ENCODE peak calls at places on chromosomes 12 and 14, in seven cellular contexts. B, Z, M, O, F, R and V are unnamed samples.

GRCh38 chr12:75754698-75755097 is 243.3 kb upstream of the KRR1 start:
- DNase-seq in B (no peak), Z (no peak), M (peak), O (no peak), F (no peak), R (no peak), V (no peak)

GRCh38 chr12:76018111-76018510 is 13.5 kb downstream of the PHLDA1 start:
- DNase-seq in B (no peak), Z (no peak), M (peak), O (no peak), F (no peak), R (no peak), V (no peak)

GRCh38 chr14:60848066-60848465 is 113.5 kb downstream of the MNAT1 start:
- DNase-seq in B (no peak), Z (no peak), M (no peak), O (no peak), F (no peak), R (no peak), V (no peak)

GRCh38 chr12:64042901-64043300 is 179.2 kb downstream of the KICS2 start:
- DNase-seq in B (no peak), Z (no peak), M (peak), O (no peak), F (no peak), R (no peak), V (no peak)

GRCh38 chr14:51008416-51008815 is 64.1 kb upstream of the PYGL start:
- DNase-seq in B (no peak), Z (no peak), M (no peak), O (no peak), F (no peak), R (no peak), V (no peak)

GRCh38 chr12:132488127-132489077 is 1.5 kb upstream of the FBRSL1 start:
- DNase-seq in B (no peak), Z (no peak), M (no peak), O (peak), F (peak), R (no peak), V (no peak)

GRCh38 chr14:31096255-31096654 is 70.1 kb upstream of the STRN3 start:
- DNase-seq in B (no peak), Z (no peak), M (no peak), O (no peak), F (no peak), R (no peak), V (no peak)

GRCh38 chr12:64385019-64385418 is 5.5 kb downstream of the C12orf56 start:
- DNase-seq in B (no peak), Z (no peak), M (no peak), O (no peak), F (no peak), R (no peak), V (no peak)

GRCh38 chr14:56342419-56342901 is 224.2 kb downstream of the PELI2 start:
- DNase-seq in B (no peak), Z (no peak), M (peak), O (no peak), F (no peak), R (no peak), V (no peak)

GRCh38 chr14:79831198-79831890 is 380.0 kb downstream of the DIO2 start:
- DNase-seq in B (no peak), Z (no peak), M (peak), O (no peak), F (no peak), R (no peak), V (no peak)

GRCh38 chr14:26597136-26598080 is at the start of gene NOVA1:
- DNase-seq in B (peak), Z (peak), M (peak), O (peak), F (no peak), R (peak), V (peak)

GRCh38 chr14:35339761-35340406 is 47.7 kb downstream of the PSMA6 start:
- DNase-seq in B (no peak), Z (no peak), M (no peak), O (no peak), F (no peak), R (no peak), V (no peak)

GRCh38 chr12:27032679-27033078 is 10.3 kb downstream of the MED21 start:
- DNase-seq in B (no peak), Z (no peak), M (no peak), O (no peak), F (no peak), R (no peak), V (no peak)

GRCh38 chr12:79174656-79175055 is 310.1 kb downstream of the SYT1 start:
- DNase-seq in B (no peak), Z (no peak), M (peak), O (no peak), F (no peak), R (no peak), V (no peak)

GRCh38 chr14:29536886-29537511 is 390.6 kb downstream of the PRKD1 start:
- DNase-seq in B (no peak), Z (no peak), M (peak), O (no peak), F (no peak), R (peak), V (no peak)

GRCh38 chr14:68690106-68690960 is 102.5 kb downstream of the ZFP36L1 start:
- DNase-seq in B (no peak), Z (no peak), M (peak), O (peak), F (no peak), R (peak), V (no peak)

GRCh38 chr14:104373855-104374717 is 205.5 kb upstream of the C14orf180 start:
- DNase-seq in B (no peak), Z (no peak), M (no peak), O (no peak), F (no peak), R (no peak), V (no peak)

GRCh38 chr14:104224516-104225281 is 86.3 kb downstream of the KIF26A start:
- DNase-seq in B (peak), Z (peak), M (no peak), O (no peak), F (peak), R (peak), V (peak)

GRCh38 chr12:82698959-82699358 is 12.3 kb downstream of the TMTC2 start:
- DNase-seq in B (no peak), Z (no peak), M (no peak), O (no peak), F (no peak), R (no peak), V (no peak)

GRCh38 chr12:27577688-27578087 is 53.7 kb downstream of the PPFIBP1 start:
- DNase-seq in B (no peak), Z (no peak), M (peak), O (no peak), F (no peak), R (no peak), V (no peak)

GRCh38 chr12:58893421-58893986 is 26.8 kb downstream of the LRIG3 start:
- DNase-seq in B (no peak), Z (no peak), M (peak), O (no peak), F (no peak), R (no peak), V (no peak)

GRCh38 chr12:56800221-56800620 is 37.1 kb downstream of the HSD17B6 start:
- DNase-seq in B (no peak), Z (no peak), M (no peak), O (no peak), F (no peak), R (no peak), V (no peak)

GRCh38 chr14:34507459-34507858 is 32.0 kb downstream of the EAPP start:
- DNase-seq in B (no peak), Z (no peak), M (no peak), O (no peak), F (no peak), R (no peak), V (no peak)

GRCh38 chr14:96583605-96584041 is 81.4 kb downstream of the PAPOLA start:
- DNase-seq in B (no peak), Z (no peak), M (no peak), O (no peak), F (no peak), R (no peak), V (no peak)

GRCh38 chr14:96585672-96586013 is 83.5 kb downstream of the PAPOLA start:
- DNase-seq in B (no peak), Z (no peak), M (no peak), O (no peak), F (no peak), R (peak), V (no peak)

GRCh38 chr14:96584907-96585671 is 82.9 kb downstream of the PAPOLA start:
- DNase-seq in B (no peak), Z (no peak), M (no peak), O (no peak), F (no peak), R (peak), V (no peak)

GRCh38 chr14:96582995-96583394 is 80.8 kb downstream of the PAPOLA start:
- DNase-seq in B (no peak), Z (no peak), M (no peak), O (no peak), F (no peak), R (peak), V (no peak)

GRCh38 chr14:96584199-96584906 is 82.2 kb downstream of the PAPOLA start:
- DNase-seq in B (peak), Z (peak), M (peak), O (no peak), F (no peak), R (peak), V (peak)
- TF ChIP-seq CTCF in B (peak), Z (peak), M (peak), O (no peak), F (no peak), R (peak), V (peak)

GRCh38 chr14:99609245-99610117 is 5.5 kb upstream of the CCDC85C start:
- DNase-seq in B (no peak), Z (no peak), M (peak), O (no peak), F (no peak), R (no peak), V (no peak)
- TF ChIP-seq CTCF in B (no peak), Z (no peak), M (peak), O (no peak), F (no peak), R (no peak), V (no peak)

GRCh38 chr12:6753772-6754356 is 923 bp upstream of the MLF2 start:
- DNase-seq in B (peak), Z (no peak), M (peak), O (no peak), F (no peak), R (no peak), V (no peak)
- TF ChIP-seq CTCF in B (peak), Z (no peak), M (peak), O (peak), F (no peak), R (peak), V (no peak)

GRCh38 chr14:71855399-71856036 is 76.7 kb upstream of the RGS6 start:
- DNase-seq in B (peak), Z (peak), M (peak), O (peak), F (peak), R (peak), V (peak)
- TF ChIP-seq CTCF in B (peak), Z (peak), M (peak), O (peak), F (peak), R (peak), V (peak)

DNA sequence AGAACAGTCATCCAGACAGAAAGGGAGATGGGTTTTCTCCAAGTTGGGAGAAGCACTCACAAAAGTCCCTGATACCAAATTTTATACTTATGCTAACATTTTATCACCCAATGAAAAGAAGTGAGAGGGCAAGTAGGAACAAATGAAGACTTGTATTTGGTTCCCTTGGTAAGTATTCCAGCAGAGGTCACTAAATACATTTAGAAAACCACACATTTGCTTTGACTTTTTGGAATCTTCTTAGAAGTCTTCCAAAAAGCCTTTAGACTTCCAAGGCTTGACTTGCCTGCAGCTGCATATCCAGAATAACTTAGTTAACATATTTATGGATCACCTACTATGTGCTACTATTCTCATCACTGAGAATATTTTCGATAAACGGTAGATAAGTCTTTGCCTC is 3.1 kb upstream of the GYS2 start:
- DNase-seq in B (no peak), Z (no peak), M (peak), O (no peak), F (no peak), R (no peak), V (no peak)
- TF ChIP-seq CTCF in B (no peak), Z (no peak), M (peak), O (peak), F (peak), R (peak), V (no peak)

DNA sequence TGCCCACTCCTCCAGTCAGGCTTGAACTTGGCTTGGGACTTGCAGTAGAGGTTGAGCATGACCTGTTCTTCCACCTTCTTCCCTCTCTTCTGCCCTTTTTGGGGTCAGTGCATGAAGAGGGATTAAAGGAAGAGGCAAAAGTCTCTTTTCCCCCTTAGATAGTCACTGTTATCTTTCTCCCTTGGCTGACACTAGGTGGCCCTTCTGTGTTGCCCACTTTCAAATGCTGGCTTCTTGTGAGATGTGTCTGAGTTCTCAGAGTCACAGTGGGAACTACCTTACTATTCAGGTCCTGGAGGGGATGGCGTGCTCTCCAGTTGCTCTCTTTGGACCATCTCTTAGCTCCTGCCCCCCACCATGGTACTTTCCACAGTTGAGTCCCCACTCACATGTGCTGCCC is 73.6 kb downstream of the GPR65 start:
- DNase-seq in B (no peak), Z (no peak), M (no peak), O (no peak), F (no peak), R (no peak), V (no peak)
- TF ChIP-seq CTCF in B (no peak), Z (no peak), M (no peak), O (no peak), F (no peak), R (no peak), V (no peak)

GRCh38 chr12:105764216-105764835 is 374.4 kb downstream of the NUAK1 start:
- DNase-seq in B (no peak), Z (no peak), M (no peak), O (no peak), F (no peak), R (no peak), V (no peak)

GRCh38 chr12:105761075-105761474 is 377.7 kb downstream of the NUAK1 start:
- DNase-seq in B (no peak), Z (no peak), M (no peak), O (no peak), F (no peak), R (no peak), V (no peak)

GRCh38 chr12:105754313-105754712 is 384.4 kb downstream of the NUAK1 start:
- DNase-seq in B (no peak), Z (no peak), M (no peak), O (no peak), F (no peak), R (no peak), V (no peak)

GRCh38 chr12:105759172-105759571 is 379.6 kb downstream of the NUAK1 start:
- DNase-seq in B (no peak), Z (no peak), M (no peak), O (no peak), F (no peak), R (no peak), V (no peak)
- TF ChIP-seq CTCF in B (no peak), Z (no peak), M (no peak), O (no peak), F (no peak), R (no peak), V (no peak)

DNA sequence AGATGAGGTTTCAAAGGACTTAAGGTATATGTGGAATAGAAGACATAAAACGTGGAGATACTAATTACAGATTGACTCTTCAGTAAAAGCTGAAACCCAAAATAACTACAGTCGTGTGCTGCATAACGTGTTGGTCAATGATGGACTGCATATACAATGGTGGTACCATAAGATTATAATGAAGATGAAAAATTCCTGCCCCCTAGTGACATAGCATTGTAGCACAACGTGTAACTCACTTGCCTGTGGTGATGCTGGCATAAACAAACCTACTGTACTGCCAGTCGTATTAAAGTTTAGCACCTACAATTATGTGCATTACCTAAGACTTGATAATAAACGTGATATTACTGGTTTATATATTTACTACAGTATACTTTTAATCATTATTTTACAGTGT is 150.3 kb downstream of the LRRK2 start:
- DNase-seq in B (no peak), Z (no peak), M (peak), O (no peak), F (no peak), R (no peak), V (no peak)
- TF ChIP-seq CTCF in B (peak), Z (peak), M (peak), O (no peak), F (no peak), R (peak), V (peak)

DNA sequence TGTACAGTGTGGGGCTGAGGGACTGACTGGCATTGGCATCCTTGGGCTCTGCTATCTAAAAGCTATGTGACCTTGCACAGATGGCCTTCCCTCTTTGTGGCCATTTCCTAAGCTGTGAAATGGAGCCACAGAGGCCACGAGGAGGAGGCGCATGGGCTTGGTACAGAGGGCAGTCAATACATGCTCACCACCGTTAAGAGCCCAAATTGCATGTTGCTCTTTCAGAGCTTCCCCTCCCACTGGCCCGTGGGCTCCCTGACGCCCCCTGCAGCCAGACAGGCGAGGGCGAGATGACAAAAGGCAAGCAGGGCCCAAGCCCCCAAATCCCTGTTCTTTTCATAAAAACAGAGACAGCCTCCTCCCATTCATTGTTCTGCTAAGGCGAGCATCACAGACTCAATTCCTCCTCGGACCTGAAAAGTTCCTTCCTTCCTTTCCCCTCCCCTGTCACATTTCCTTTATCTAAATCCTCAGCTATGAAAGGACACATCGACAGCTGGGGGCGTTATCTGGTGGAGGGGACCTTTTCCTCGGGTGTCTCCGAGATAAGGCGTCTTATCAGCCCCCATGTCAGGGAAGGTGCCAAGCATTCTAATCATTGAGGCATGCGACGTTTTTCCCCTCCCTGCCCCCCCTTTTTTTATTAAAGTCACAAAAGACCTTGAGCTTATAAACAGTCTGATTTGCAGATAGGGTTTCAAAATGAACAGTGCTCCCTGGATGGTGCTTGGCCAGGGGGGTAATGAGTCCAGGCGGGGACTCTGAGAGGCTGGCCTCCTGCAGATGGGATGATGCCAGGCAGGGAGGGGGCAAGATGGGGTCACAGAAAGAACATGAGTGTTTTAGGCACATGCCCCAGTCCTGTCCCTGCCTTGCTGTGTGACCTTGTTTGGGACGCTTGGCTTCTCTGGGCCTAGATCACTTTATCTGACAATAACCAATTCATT is 26.4 kb downstream of the FAM222A start:
- DNase-seq in B (no peak), Z (peak), M (no peak), O (peak), F (no peak), R (peak), V (no peak)
- TF ChIP-seq CTCF in B (no peak), Z (no peak), M (peak), O (no peak), F (no peak), R (peak), V (peak)